ENCODE peak calls at places on chromosomes 5 and 9, in five cellular contexts. C is HepG2, X is HCT116, Z is K562, G is H1. M is an unnamed sample.

GRCh38 chr5:150166193-150167162 is at the start of gene CDX1:
- DNase-seq in C (no peak), X (no peak), Z (no peak), G (no peak), M (no peak)

GRCh38 chr9:133023117-133023890 is 7.5 kb upstream of the GTF3C5 start:
- DNase-seq in C (no peak), X (no peak), Z (no peak), G (peak), M (no peak)

GRCh38 chr9:6184749-6185645 is 30.6 kb upstream of the IL33 start:
- DNase-seq in C (no peak), X (no peak), Z (no peak), G (no peak), M (no peak)

GRCh38 chr5:31469886-31470285 is 62.0 kb downstream of the DROSHA start:
- DNase-seq in C (no peak), X (no peak), Z (no peak), G (no peak), M (no peak)

GRCh38 chr9:134811079-134811672 is 69.4 kb upstream of the FCN2 start:
- DNase-seq in C (no peak), X (no peak), Z (no peak), G (peak), M (no peak)

GRCh38 chr9:98917691-98918487 is 25.8 kb upstream of the COL15A1 start:
- DNase-seq in C (no peak), X (no peak), Z (no peak), G (no peak), M (no peak)

GRCh38 chr5:142290574-142291299 is 34.1 kb downstream of the SPRY4 start:
- DNase-seq in C (no peak), X (no peak), Z (no peak), G (no peak), M (no peak)

GRCh38 chr5:61460471-61460870 is 128.4 kb downstream of the ZSWIM6 start:
- DNase-seq in C (no peak), X (no peak), Z (no peak), G (no peak), M (no peak)

GRCh38 chr5:54841481-54841880 is 143.9 kb downstream of the ESM1 start:
- DNase-seq in C (no peak), X (no peak), Z (no peak), G (no peak), M (no peak)

GRCh38 chr5:35360671-35361070 is 130.4 kb upstream of the PRLR start:
- DNase-seq in C (no peak), X (no peak), Z (no peak), G (no peak), M (no peak)

GRCh38 chr9:134061019-134061687 is 6.7 kb downstream of the BRD3 start:
- DNase-seq in C (no peak), X (no peak), Z (no peak), G (peak), M (no peak)

GRCh38 chr9:20321683-20322082 is 300.6 kb downstream of the MLLT3 start:
- DNase-seq in C (no peak), X (no peak), Z (no peak), G (no peak), M (no peak)

GRCh38 chr5:168734657-168735344 is 155.6 kb upstream of the PANK3 start:
- DNase-seq in C (no peak), X (no peak), Z (no peak), G (no peak), M (no peak)

GRCh38 chr5:132474881-132475511 is 15.6 kb downstream of the IRF1 start:
- DNase-seq in C (no peak), X (no peak), Z (no peak), G (no peak), M (no peak)

GRCh38 chr5:90911169-90911568 is 352.6 kb downstream of the ADGRV1 start:
- DNase-seq in C (peak), X (no peak), Z (no peak), G (no peak), M (no peak)

GRCh38 chr5:58545912-58546311 is 37.0 kb upstream of the RAB3C start:
- DNase-seq in C (no peak), X (no peak), Z (no peak), G (no peak), M (no peak)

GRCh38 chr9:109556061-109556460 is 58.0 kb upstream of the PTPN3 start:
- DNase-seq in C (no peak), X (no peak), Z (no peak), G (no peak), M (peak)

GRCh38 chr5:116765441-116765840 is 190.8 kb upstream of the SEMA6A start:
- DNase-seq in C (peak), X (no peak), Z (no peak), G (no peak), M (no peak)

GRCh38 chr9:97415146-97415545 is 3.2 kb downstream of the TDRD7 start:
- DNase-seq in C (no peak), X (no peak), Z (no peak), G (no peak), M (no peak)

GRCh38 chr5:150778517-150779396 is at the start of gene SMIM3:
- DNase-seq in C (peak), X (no peak), Z (peak), G (peak), M (no peak)

GRCh38 chr5:177537389-177538361 is 16.7 kb downstream of the FAM193B start:
- DNase-seq in C (no peak), X (no peak), Z (no peak), G (no peak), M (no peak)

GRCh38 chr9:108443741-108444140 is 412.0 kb downstream of the ACTL7B start:
- DNase-seq in C (peak), X (no peak), Z (no peak), G (no peak), M (no peak)

GRCh38 chr9:14529047-14529446 is 164.2 kb downstream of the ZDHHC21 start:
- DNase-seq in C (no peak), X (no peak), Z (no peak), G (no peak), M (no peak)

GRCh38 chr9:89919171-89919681 is 314.4 kb downstream of the GADD45G start:
- DNase-seq in C (peak), X (peak), Z (no peak), G (peak), M (peak)

GRCh38 chr5:72623936-72624335 is 116.7 kb upstream of the ZNF366 start:
- DNase-seq in C (no peak), X (no peak), Z (no peak), G (no peak), M (no peak)

GRCh38 chr9:74639112-74639511 is 142.0 kb downstream of the RORB start:
- DNase-seq in C (no peak), X (no peak), Z (peak), G (no peak), M (no peak)

GRCh38 chr9:33438926-33439511 is 8.4 kb downstream of the AQP3 start:
- DNase-seq in C (no peak), X (no peak), Z (no peak), G (no peak), M (no peak)

GRCh38 chr5:4674176-4674575 is 466.0 kb upstream of the ADAMTS16 start:
- DNase-seq in C (no peak), X (no peak), Z (no peak), G (no peak), M (no peak)

GRCh38 chr5:172452398-172453205 is 1.7 kb downstream of the SH3PXD2B start:
- DNase-seq in C (no peak), X (peak), Z (no peak), G (no peak), M (no peak)

GRCh38 chr9:137789295-137789895 is 88.2 kb upstream of the CACNA1B start:
- DNase-seq in C (peak), X (no peak), Z (no peak), G (no peak), M (no peak)

GRCh38 chr5:93378073-93378472 is 202.9 kb downstream of the NR2F1-AS1 start:
- DNase-seq in C (no peak), X (no peak), Z (no peak), G (no peak), M (no peak)

GRCh38 chr5:74500037-74500917 is 140.3 kb downstream of the ENC1 start:
- DNase-seq in C (peak), X (no peak), Z (no peak), G (no peak), M (no peak)

GRCh38 chr5:56557198-56557597 is 258.2 kb upstream of the MAP3K1 start:
- DNase-seq in C (no peak), X (no peak), Z (no peak), G (no peak), M (no peak)

GRCh38 chr5:56549096-56549886 is 266.1 kb upstream of the MAP3K1 start:
- DNase-seq in C (no peak), X (no peak), Z (no peak), G (no peak), M (no peak)

GRCh38 chr5:56550227-56550626 is 265.1 kb upstream of the MAP3K1 start:
- DNase-seq in C (no peak), X (no peak), Z (no peak), G (no peak), M (no peak)

GRCh38 chr5:56552612-56553268 is 262.6 kb upstream of the MAP3K1 start:
- DNase-seq in C (no peak), X (no peak), Z (no peak), G (no peak), M (no peak)
- TF ChIP-seq ZNF274 in C (no peak), X (no peak), Z (no peak), G (no peak), M (no peak)

GRCh38 chr5:111731638-111732037 is 25.4 kb downstream of the NREP start:
- DNase-seq in C (no peak), X (no peak), Z (no peak), G (no peak), M (no peak)
- TF ChIP-seq ZNF274 in C (no peak), X (no peak), Z (no peak), G (no peak), M (no peak)

GRCh38 chr5:128172102-128172501 is 88.5 kb downstream of the SLC12A2 start:
- DNase-seq in C (no peak), X (no peak), Z (no peak), G (no peak), M (no peak)

GRCh38 chr5:128169369-128170017 is 85.9 kb downstream of the SLC12A2 start:
- DNase-seq in C (no peak), X (no peak), Z (no peak), G (no peak), M (no peak)

GRCh38 chr5:128174951-128175350 is 91.4 kb downstream of the SLC12A2 start:
- DNase-seq in C (no peak), X (no peak), Z (no peak), G (no peak), M (no peak)
- TF ChIP-seq ZNF274 in C (no peak), X (no peak), Z (no peak), G (no peak), M (no peak)

DNA sequence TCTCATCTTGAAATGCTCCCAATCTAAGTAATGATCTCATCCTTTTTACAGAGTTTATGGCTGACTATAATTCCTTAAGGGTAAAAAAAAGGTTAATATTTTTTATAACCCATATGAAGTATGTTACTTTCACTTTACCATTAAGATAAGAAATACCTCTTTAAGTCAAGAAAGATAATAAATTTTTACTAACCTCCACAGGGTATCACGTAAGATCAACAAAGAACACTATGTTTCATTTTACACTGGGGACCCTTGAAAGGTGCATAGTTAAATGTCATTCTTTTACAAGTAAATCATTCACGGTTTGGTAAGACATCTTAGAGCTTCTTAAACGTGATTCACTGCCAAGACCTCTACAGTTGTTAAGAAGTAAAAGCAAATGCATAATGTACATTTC is 472.7 kb upstream of the CDH9 start:
- DNase-seq in C (no peak), X (no peak), Z (no peak), G (no peak), M (no peak)
- TF ChIP-seq ZNF274 in C (no peak), X (no peak), Z (no peak), G (no peak), M (no peak)

GRCh38 chr5:37668524-37669047 is 171.3 kb downstream of the GDNF start:
- DNase-seq in C (peak), X (peak), Z (peak), G (no peak), M (peak)
- TF ChIP-seq ZNF274 in C (no peak), X (no peak), Z (no peak), G (no peak), M (no peak)

GRCh38 chr9:120850315-120850714 is 7.6 kb upstream of the PSMD5 start:
- DNase-seq in C (no peak), X (no peak), Z (no peak), G (no peak), M (no peak)

GRCh38 chr9:120851386-120851922 is 8.7 kb upstream of the PSMD5 start:
- DNase-seq in C (no peak), X (no peak), Z (no peak), G (no peak), M (no peak)

GRCh38 chr9:120853198-120853597 is 10.5 kb upstream of the PSMD5 start:
- DNase-seq in C (no peak), X (no peak), Z (no peak), G (no peak), M (no peak)

GRCh38 chr9:120854596-120855327 is 12.0 kb upstream of the PSMD5 start:
- DNase-seq in C (no peak), X (no peak), Z (no peak), G (no peak), M (no peak)

GRCh38 chr9:120852240-120853018 is 9.7 kb upstream of the PSMD5 start:
- DNase-seq in C (no peak), X (no peak), Z (no peak), G (no peak), M (peak)
- TF ChIP-seq ZNF274 in C (no peak), X (no peak), Z (no peak), G (no peak), M (no peak)

DNA sequence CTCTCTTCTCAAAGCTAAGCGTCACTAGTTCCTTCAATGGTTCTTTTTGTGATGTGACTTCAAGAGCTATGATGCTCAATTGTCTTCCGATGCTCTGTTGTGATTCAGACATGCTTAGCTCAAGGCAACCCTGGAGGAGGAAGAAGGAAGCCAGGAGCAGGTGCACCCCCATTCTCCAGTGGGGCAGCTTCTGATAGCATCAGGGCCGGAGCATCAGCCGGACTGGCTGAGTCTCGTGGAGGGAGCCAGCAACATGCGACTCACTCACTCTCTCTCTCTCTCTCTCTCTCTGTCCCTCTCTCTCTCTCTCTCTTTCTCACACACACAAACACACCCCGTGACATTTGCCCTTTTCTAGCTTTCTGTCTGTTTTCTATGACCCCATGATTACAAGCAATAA is 140.2 kb downstream of the HSD17B3 start:
- DNase-seq in C (no peak), X (no peak), Z (no peak), G (no peak), M (no peak)
- TF ChIP-seq ZNF274 in C (no peak), X (no peak), Z (no peak), G (no peak), M (no peak)

GRCh38 chr9:130396581-130396980 is 48.2 kb upstream of the ASS1 start:
- DNase-seq in C (no peak), X (no peak), Z (peak), G (no peak), M (no peak)
- TF ChIP-seq ZNF274 in C (no peak), X (no peak), Z (no peak), G (no peak), M (no peak)

DNA sequence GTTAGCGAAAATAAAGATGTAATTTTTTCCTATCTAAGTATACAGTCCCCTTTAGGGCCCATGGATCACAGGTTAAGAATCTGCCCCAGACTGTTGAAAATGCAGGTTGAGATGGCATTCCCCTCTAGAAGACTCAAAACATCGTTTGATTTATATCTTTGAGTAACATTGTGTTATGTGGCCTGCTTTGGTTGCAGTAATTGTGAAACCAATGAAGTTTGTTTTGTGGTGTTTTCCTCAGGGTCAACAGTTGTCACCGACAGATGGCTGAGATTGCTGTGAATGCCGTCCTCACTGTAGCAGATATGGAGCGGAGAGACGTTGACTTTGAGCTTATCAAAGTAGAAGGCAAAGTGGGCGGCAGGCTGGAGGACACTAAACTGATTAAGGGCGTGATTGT is 7.8 kb downstream of the CCT5 start:
- DNase-seq in C (no peak), X (no peak), Z (no peak), G (no peak), M (no peak)
- TF ChIP-seq ZNF274 in C (no peak), X (no peak), Z (no peak), G (no peak), M (no peak)

GRCh38 chr5:76499528-76500161 is 96.6 kb downstream of the IQGAP2 start:
- DNase-seq in C (no peak), X (no peak), Z (no peak), G (no peak), M (peak)

GRCh38 chr5:76500633-76501393 is 97.7 kb downstream of the IQGAP2 start:
- DNase-seq in C (no peak), X (no peak), Z (no peak), G (no peak), M (no peak)

GRCh38 chr5:76495870-76496269 is 92.8 kb downstream of the IQGAP2 start:
- DNase-seq in C (no peak), X (no peak), Z (no peak), G (no peak), M (no peak)

GRCh38 chr5:76494201-76494600 is 91.1 kb downstream of the IQGAP2 start:
- DNase-seq in C (no peak), X (no peak), Z (no peak), G (no peak), M (no peak)

DNA sequence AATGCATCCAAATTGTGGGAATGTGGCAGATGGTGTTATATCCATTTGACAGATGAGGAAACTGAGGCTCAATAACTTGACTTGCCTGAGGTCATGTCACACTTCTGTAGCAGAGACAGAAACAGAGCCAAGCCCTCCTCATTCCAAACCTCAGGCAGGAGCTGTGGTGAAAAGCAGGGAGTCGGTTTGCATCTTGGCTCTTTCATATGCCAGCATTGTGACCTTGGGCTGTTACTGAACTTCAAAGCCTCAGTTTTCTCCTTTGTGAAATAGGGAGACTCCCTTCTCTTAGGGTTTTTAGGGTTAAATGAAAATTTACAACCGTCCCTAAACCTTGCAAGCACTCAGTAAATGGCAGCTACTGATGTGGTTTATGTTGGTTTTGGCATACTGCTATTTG is 95.2 kb downstream of the IQGAP2 start:
- DNase-seq in C (no peak), X (no peak), Z (no peak), G (no peak), M (no peak)
- TF ChIP-seq ZNF274 in C (no peak), X (no peak), Z (no peak), G (no peak), M (no peak)